ENCODE peak calls at places on chromosomes 3 and 15, in four cellular contexts. F is activated T-cell treated with anti-CD3 and anti-CD28 coated beads for 48 hours, V is iris pigment epithelial cell, X is NAMALWA. B is an unnamed sample.

GRCh38 chr3:183828538-183828870 is 3.1 kb upstream of the MAP6D1 start:
- DNase-seq in V (no peak), X (no peak), F (no peak), B (no peak)

GRCh38 chr15:63264685-63265302 is 12.6 kb upstream of the APH1B start:
- DNase-seq in X (no peak), V (peak), F (no peak), B (no peak)

GRCh38 chr3:101853971-101854370 is 4.7 kb downstream of the NFKBIZ start:
- DNase-seq in X (no peak), V (no peak), F (no peak), B (no peak)

GRCh38 chr3:158743280-158743663 is 11.0 kb upstream of the RARRES1 start:
- DNase-seq in X (peak), V (no peak), F (no peak), B (no peak)

GRCh38 chr3:169218314-169218983 is 445.1 kb downstream of the MECOM start:
- DNase-seq in X (peak), V (peak), F (no peak), B (peak)

GRCh38 chr15:59456114-59456513 is 18.1 kb downstream of the FAM81A start:
- DNase-seq in X (no peak), V (no peak), F (no peak), B (no peak)

GRCh38 chr3:148214695-148215094 is 483.0 kb upstream of the AGTR1 start:
- DNase-seq in V (no peak), F (no peak), X (no peak), B (no peak)

GRCh38 chr3:193774272-193774915 is 181.4 kb downstream of the OPA1 start:
- DNase-seq in F (no peak), X (no peak), V (no peak), B (no peak)

GRCh38 chr3:69116897-69117296 is 5.5 kb downstream of the LMOD3 start:
- DNase-seq in X (no peak), V (no peak), F (no peak), B (no peak)

GRCh38 chr15:48253186-48253585 is 47.1 kb downstream of the SLC12A1 start:
- DNase-seq in V (no peak), F (no peak), X (no peak), B (no peak)

GRCh38 chr3:52024765-52025452 is 29.2 kb upstream of the RPL29 start:
- DNase-seq in F (no peak), X (no peak), V (no peak), B (no peak)

GRCh38 chr3:29764059-29764458 is 483.2 kb downstream of the RBMS3 start:
- DNase-seq in F (no peak), V (peak), X (no peak), B (no peak)

GRCh38 chr3:56667973-56668579 is 15.0 kb downstream of the TASOR start:
- DNase-seq in V (peak), F (no peak), X (no peak), B (no peak)

GRCh38 chr3:69425249-69425648 is 39.4 kb upstream of the FRMD4B start:
- DNase-seq in X (peak), V (peak), F (peak), B (peak)

GRCh38 chr3:128348075-128348474 is 118.6 kb downstream of the DNAJB8 start:
- DNase-seq in F (no peak), V (no peak), X (no peak), B (no peak)

GRCh38 chr3:191982481-191982880 is 521.5 kb downstream of the PYDC2 start:
- DNase-seq in V (no peak), F (no peak), X (no peak), B (no peak)

GRCh38 chr3:8254489-8254888 is 247.1 kb upstream of the LMCD1 start:
- DNase-seq in F (no peak), X (no peak), V (no peak), B (no peak)

GRCh38 chr3:148911597-148911996 is 46.5 kb downstream of the CPA3 start:
- DNase-seq in V (no peak), F (no peak), X (no peak), B (no peak)

GRCh38 chr3:173501941-173502489 is 104.5 kb downstream of the NLGN1 start:
- DNase-seq in V (peak), F (no peak), X (no peak), B (no peak)

GRCh38 chr3:122151480-122151879 is 32.0 kb upstream of the CASR start:
- DNase-seq in V (peak), X (no peak), F (no peak), B (no peak)

GRCh38 chr15:71109130-71109529 is 6.1 kb upstream of the THSD4 start:
- DNase-seq in F (no peak), V (peak), X (no peak), B (no peak)

GRCh38 chr3:127929818-127930217 is 14.8 kb downstream of the KBTBD12 start:
- DNase-seq in X (no peak), F (no peak), V (no peak), B (no peak)

GRCh38 chr3:57228734-57229505 is 1.4 kb downstream of the APPL1 start:
- DNase-seq in X (peak), V (peak), F (no peak), B (peak)

GRCh38 chr3:9957214-9957613 is 5.0 kb upstream of the PRRT3 start:
- DNase-seq in X (peak), F (no peak), V (peak), B (no peak)

GRCh38 chr3:114133947-114134346 is 44.9 kb downstream of the DRD3 start:
- DNase-seq in X (no peak), V (no peak), F (no peak), B (no peak)

GRCh38 chr15:80850941-80851451 is 71.8 kb downstream of the CEMIP start:
- DNase-seq in F (no peak), V (no peak), X (no peak), B (no peak)

GRCh38 chr3:150308481-150308918 is 99.6 kb upstream of the TSC22D2 start:
- DNase-seq in F (no peak), V (peak), X (no peak), B (no peak)

GRCh38 chr3:134904796-134905646 is 110.0 kb downstream of the EPHB1 start:
- DNase-seq in X (no peak), F (no peak), V (no peak), B (no peak)

GRCh38 chr3:79139395-79140060 is 628.3 kb downstream of the ROBO1 start:
- DNase-seq in F (no peak), V (peak), X (no peak), B (no peak)

GRCh38 chr3:12471228-12471627 is 13.1 kb upstream of the TSEN2 start:
- DNase-seq in F (peak), V (no peak), X (no peak), B (no peak)

GRCh38 chr3:78139166-78139565 is 1099.3 kb downstream of the ROBO2 start:
- DNase-seq in F (no peak), X (no peak), V (peak), B (no peak)

GRCh38 chr15:68552773-68553172 is 26.0 kb upstream of the CORO2B start:
- DNase-seq in F (no peak), V (peak), X (no peak), B (no peak)

GRCh38 chr3:157310329-157311065 is 126.2 kb upstream of the PTX3 start:
- DNase-seq in X (no peak), F (no peak), V (no peak), B (no peak)

GRCh38 chr15:95994418-95994817 is 336.1 kb upstream of the NR2F2 start:
- DNase-seq in F (no peak), V (peak), X (no peak), B (no peak)

B was measured in KBM-7.